ENCODE peak calls at places on chromosomes 7 and 10, in seven cellular contexts. One of them, this sample, is unnamed. For H3K4me1, the result is how much of the 10 kb centered on the place peaks cover.

GRCh38 chr10:79424221-79425073 is 21.0 kb downstream of the ZCCHC24 start:
- DNase-seq in vagina: no peak
- DNase-seq in stomach: peak
- DNase-seq in CD8-positive, alpha-beta memory T cell: no peak
- DNase-seq in GM23248: peak
- DNase-seq in Karpas-422: no peak
- DNase-seq in adrenal gland: no peak
- DNase-seq in this sample: no peak

GRCh38 chr10:18071591-18071990 is 68.6 kb upstream of the CACNB2 start:
- DNase-seq in CD8-positive, alpha-beta memory T cell: no peak
- DNase-seq in Karpas-422: no peak
- DNase-seq in GM23248: no peak
- DNase-seq in stomach: no peak
- DNase-seq in adrenal gland: no peak
- DNase-seq in vagina: no peak
- DNase-seq in this sample: no peak

GRCh38 chr7:6385909-6386560 is 61.7 kb downstream of the DAGLB start:
- DNase-seq in vagina: no peak
- DNase-seq in adrenal gland: no peak
- DNase-seq in Karpas-422: no peak
- DNase-seq in GM23248: no peak
- DNase-seq in CD8-positive, alpha-beta memory T cell: no peak
- DNase-seq in stomach: no peak
- DNase-seq in this sample: peak

GRCh38 chr10:104735036-104735435 is 93.9 kb downstream of the SORCS3 start:
- DNase-seq in stomach: no peak
- DNase-seq in adrenal gland: no peak
- DNase-seq in CD8-positive, alpha-beta memory T cell: no peak
- DNase-seq in vagina: no peak
- DNase-seq in Karpas-422: no peak
- DNase-seq in GM23248: no peak
- DNase-seq in this sample: no peak

GRCh38 chr7:152120776-152121175 is 95.3 kb downstream of the GALNT11 start:
- DNase-seq in stomach: no peak
- DNase-seq in CD8-positive, alpha-beta memory T cell: no peak
- DNase-seq in adrenal gland: no peak
- DNase-seq in vagina: no peak
- DNase-seq in Karpas-422: no peak
- DNase-seq in GM23248: no peak
- DNase-seq in this sample: no peak

GRCh38 chr7:48048113-48048512 is 12.8 kb downstream of the C7orf57 start:
- DNase-seq in CD8-positive, alpha-beta memory T cell: no peak
- DNase-seq in stomach: no peak
- DNase-seq in GM23248: no peak
- DNase-seq in vagina: no peak
- DNase-seq in adrenal gland: no peak
- DNase-seq in Karpas-422: no peak
- DNase-seq in this sample: no peak

GRCh38 chr10:5159126-5159525 is 25.8 kb downstream of the AKR1C8 start:
- DNase-seq in CD8-positive, alpha-beta memory T cell: no peak
- DNase-seq in vagina: no peak
- DNase-seq in Karpas-422: no peak
- DNase-seq in adrenal gland: no peak
- DNase-seq in stomach: no peak
- DNase-seq in GM23248: no peak
- DNase-seq in this sample: no peak

GRCh38 chr7:135169141-135169935 is 1.2 kb downstream of the CYREN start:
- DNase-seq in Karpas-422: peak
- DNase-seq in GM23248: peak
- DNase-seq in adrenal gland: no peak
- DNase-seq in CD8-positive, alpha-beta memory T cell: peak
- DNase-seq in vagina: no peak
- DNase-seq in stomach: no peak
- DNase-seq in this sample: peak

DNA sequence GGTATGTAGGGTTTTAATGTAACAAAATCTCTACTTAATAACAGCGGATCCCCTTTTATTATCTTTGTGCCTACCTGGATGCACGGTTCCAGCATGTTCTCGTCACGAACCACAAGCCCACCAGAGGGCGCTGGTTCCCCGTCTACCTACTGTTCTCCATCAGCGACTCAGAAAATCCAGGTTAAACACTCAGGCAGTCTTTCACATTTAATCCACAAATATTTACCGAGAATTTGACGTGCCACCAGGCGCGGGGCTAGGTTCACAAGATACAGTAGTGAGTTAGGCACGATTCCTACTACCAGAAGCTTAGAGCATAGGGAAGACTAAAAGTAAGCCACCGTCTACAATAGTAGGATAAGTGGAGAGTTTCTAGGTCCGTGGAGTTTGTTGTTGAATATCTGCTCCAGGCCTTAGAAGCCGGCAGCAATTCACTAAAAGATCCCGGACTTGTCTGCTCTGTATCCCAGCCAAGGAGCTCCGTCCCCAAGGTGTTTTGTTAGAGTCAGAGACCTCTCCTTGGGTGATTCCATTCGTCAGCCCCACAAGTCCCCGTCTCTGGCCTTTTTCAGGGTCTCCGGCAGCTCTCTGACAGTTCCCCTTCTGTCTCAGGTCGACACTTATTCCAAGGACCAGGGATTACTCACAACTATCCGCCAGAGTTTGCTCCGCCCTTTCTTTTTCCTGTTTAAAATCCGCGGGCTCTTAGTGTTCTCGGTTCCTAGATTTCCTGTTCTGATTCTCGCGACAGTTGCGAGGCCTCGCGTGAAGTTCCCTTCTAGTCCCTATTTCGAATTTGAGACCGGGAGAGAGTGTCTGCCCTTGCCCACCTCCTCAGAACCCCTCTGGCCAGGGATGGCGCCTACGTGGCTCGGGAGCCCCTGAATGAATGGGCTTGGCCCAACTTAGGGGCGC is 1.5 kb upstream of the KAZALD1 start:
- DNase-seq in adrenal gland: peak
- DNase-seq in Karpas-422: peak
- DNase-seq in GM23248: peak
- DNase-seq in CD8-positive, alpha-beta memory T cell: peak
- DNase-seq in stomach: peak
- DNase-seq in vagina: no peak
- DNase-seq in this sample: peak
- H3K4me1 ChIP-seq in adrenal gland: under half
- H3K4me1 ChIP-seq in Karpas-422: half or more
- H3K4me1 ChIP-seq in GM23248: under half
- H3K4me1 ChIP-seq in CD8-positive, alpha-beta memory T cell: under half
- H3K4me1 ChIP-seq in stomach: half or more
- H3K4me1 ChIP-seq in vagina: under half
- H3K4me1 ChIP-seq in this sample: under half

GRCh38 chr7:50393076-50393475 is 57.1 kb downstream of the FIGNL1 start:
- DNase-seq in Karpas-422: no peak
- DNase-seq in adrenal gland: no peak
- DNase-seq in vagina: no peak
- DNase-seq in CD8-positive, alpha-beta memory T cell: no peak
- DNase-seq in GM23248: no peak
- DNase-seq in stomach: no peak
- DNase-seq in this sample: no peak

GRCh38 chr7:50394315-50394714 is 55.8 kb downstream of the FIGNL1 start:
- DNase-seq in vagina: no peak
- DNase-seq in Karpas-422: no peak
- DNase-seq in CD8-positive, alpha-beta memory T cell: no peak
- DNase-seq in stomach: no peak
- DNase-seq in GM23248: no peak
- DNase-seq in adrenal gland: no peak
- DNase-seq in this sample: no peak

GRCh38 chr7:50389961-50390360 is 60.2 kb downstream of the FIGNL1 start:
- DNase-seq in vagina: no peak
- DNase-seq in Karpas-422: no peak
- DNase-seq in CD8-positive, alpha-beta memory T cell: no peak
- DNase-seq in GM23248: no peak
- DNase-seq in stomach: no peak
- DNase-seq in adrenal gland: no peak
- DNase-seq in this sample: no peak

GRCh38 chr7:50393547-50394252 is 56.5 kb downstream of the FIGNL1 start:
- DNase-seq in CD8-positive, alpha-beta memory T cell: peak
- DNase-seq in GM23248: no peak
- DNase-seq in Karpas-422: no peak
- DNase-seq in vagina: no peak
- DNase-seq in adrenal gland: no peak
- DNase-seq in stomach: no peak
- DNase-seq in this sample: no peak

DNA sequence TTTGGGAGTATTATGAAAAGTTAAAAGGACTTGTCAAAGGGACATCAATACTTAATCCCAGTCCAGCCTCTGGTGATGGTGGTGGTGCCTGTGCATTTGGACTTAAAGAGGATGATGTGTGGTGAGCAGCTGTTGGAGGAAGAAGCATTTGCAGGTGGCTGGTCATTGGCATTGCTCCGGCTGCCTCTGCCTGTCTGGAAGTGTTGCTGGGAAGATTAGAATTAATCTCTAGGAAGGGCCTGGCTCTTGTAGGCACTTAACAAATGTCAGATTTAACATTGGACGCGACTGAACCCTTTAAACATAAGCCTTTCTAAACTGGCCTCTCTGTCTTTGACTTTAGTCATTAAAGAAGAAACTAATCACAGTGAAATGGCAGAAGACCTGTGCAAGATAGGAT is 58.8 kb downstream of the FIGNL1 start:
- DNase-seq in GM23248: no peak
- DNase-seq in vagina: no peak
- DNase-seq in adrenal gland: no peak
- DNase-seq in Karpas-422: no peak
- DNase-seq in CD8-positive, alpha-beta memory T cell: no peak
- DNase-seq in stomach: no peak
- DNase-seq in this sample: no peak
- H3K4me1 ChIP-seq in GM23248: under half
- H3K4me1 ChIP-seq in vagina: under half
- H3K4me1 ChIP-seq in adrenal gland: under half
- H3K4me1 ChIP-seq in Karpas-422: under half
- H3K4me1 ChIP-seq in CD8-positive, alpha-beta memory T cell: half or more
- H3K4me1 ChIP-seq in stomach: under half
- H3K4me1 ChIP-seq in this sample: under half

DNA sequence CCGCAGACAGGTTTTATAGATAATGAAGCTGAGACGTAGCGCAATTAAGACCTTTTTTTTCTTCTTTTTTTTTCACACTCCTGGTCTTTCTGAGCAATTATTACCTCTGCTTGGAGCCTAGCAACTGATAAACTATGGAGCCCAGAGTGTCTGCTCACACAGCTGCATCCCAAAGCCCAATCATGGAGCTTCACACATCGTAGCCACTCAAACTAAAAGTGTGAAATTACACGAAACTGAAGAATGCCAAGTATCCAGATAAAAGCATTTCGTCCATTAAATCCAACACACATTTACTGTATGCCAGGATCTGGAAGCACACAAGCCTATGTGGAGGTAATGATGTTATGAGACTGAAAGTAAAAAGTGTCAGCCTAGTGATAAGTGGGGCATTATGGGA is 97.6 kb downstream of the NRP1 start:
- DNase-seq in Karpas-422: no peak
- DNase-seq in CD8-positive, alpha-beta memory T cell: no peak
- DNase-seq in adrenal gland: no peak
- DNase-seq in stomach: no peak
- DNase-seq in GM23248: no peak
- DNase-seq in vagina: no peak
- DNase-seq in this sample: no peak
- H3K4me1 ChIP-seq in Karpas-422: under half
- H3K4me1 ChIP-seq in CD8-positive, alpha-beta memory T cell: under half
- H3K4me1 ChIP-seq in adrenal gland: under half
- H3K4me1 ChIP-seq in stomach: under half
- H3K4me1 ChIP-seq in GM23248: half or more
- H3K4me1 ChIP-seq in vagina: under half
- H3K4me1 ChIP-seq in this sample: under half

GRCh38 chr7:77542895-77543294 is 5.8 kb downstream of the PTPN12 start:
- DNase-seq in vagina: no peak
- DNase-seq in CD8-positive, alpha-beta memory T cell: no peak
- DNase-seq in GM23248: no peak
- DNase-seq in Karpas-422: no peak
- DNase-seq in adrenal gland: no peak
- DNase-seq in stomach: no peak
- DNase-seq in this sample: no peak
- H3K4me1 ChIP-seq in vagina: half or more
- H3K4me1 ChIP-seq in CD8-positive, alpha-beta memory T cell: under half
- H3K4me1 ChIP-seq in GM23248: under half
- H3K4me1 ChIP-seq in Karpas-422: under half
- H3K4me1 ChIP-seq in adrenal gland: half or more
- H3K4me1 ChIP-seq in stomach: half or more
- H3K4me1 ChIP-seq in this sample: under half

GRCh38 chr10:35399414-35400009 is 63.2 kb downstream of the CCNY start:
- DNase-seq in adrenal gland: no peak
- DNase-seq in vagina: no peak
- DNase-seq in CD8-positive, alpha-beta memory T cell: no peak
- DNase-seq in GM23248: no peak
- DNase-seq in stomach: no peak
- DNase-seq in Karpas-422: no peak
- DNase-seq in this sample: no peak
- H3K4me1 ChIP-seq in adrenal gland: under half
- H3K4me1 ChIP-seq in vagina: half or more
- H3K4me1 ChIP-seq in CD8-positive, alpha-beta memory T cell: under half
- H3K4me1 ChIP-seq in GM23248: under half
- H3K4me1 ChIP-seq in stomach: half or more
- H3K4me1 ChIP-seq in Karpas-422: under half
- H3K4me1 ChIP-seq in this sample: under half

GRCh38 chr7:92766461-92767003 is 69.8 kb downstream of the CDK6 start:
- DNase-seq in stomach: no peak
- DNase-seq in Karpas-422: no peak
- DNase-seq in vagina: no peak
- DNase-seq in GM23248: peak
- DNase-seq in CD8-positive, alpha-beta memory T cell: no peak
- DNase-seq in adrenal gland: no peak
- DNase-seq in this sample: peak
- H3K4me1 ChIP-seq in stomach: under half
- H3K4me1 ChIP-seq in Karpas-422: under half
- H3K4me1 ChIP-seq in vagina: under half
- H3K4me1 ChIP-seq in GM23248: half or more
- H3K4me1 ChIP-seq in CD8-positive, alpha-beta memory T cell: under half
- H3K4me1 ChIP-seq in adrenal gland: under half
- H3K4me1 ChIP-seq in this sample: under half

DNA sequence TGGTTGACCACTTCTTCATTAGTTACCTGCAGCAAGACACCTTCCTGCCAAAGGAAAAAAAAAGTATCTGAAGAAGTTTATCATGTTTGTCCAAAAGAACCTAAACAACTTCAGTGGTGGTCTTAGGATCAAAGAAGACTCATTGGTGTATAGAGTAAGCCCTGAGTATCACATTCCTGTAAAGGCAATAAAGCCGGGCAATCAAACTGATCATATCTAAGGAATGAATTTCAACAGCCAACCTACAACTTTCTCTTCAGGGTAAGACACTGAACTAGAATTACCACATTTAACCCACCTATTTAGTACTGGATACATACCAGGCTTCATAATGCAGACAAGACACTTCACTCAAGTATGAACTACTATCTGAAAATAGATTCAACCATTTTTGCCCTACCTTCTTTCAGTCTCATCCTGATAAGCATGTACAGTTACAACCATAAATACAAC is 10.1 kb downstream of the HNRNPA2B1 start:
- DNase-seq in CD8-positive, alpha-beta memory T cell: no peak
- DNase-seq in vagina: no peak
- DNase-seq in stomach: no peak
- DNase-seq in Karpas-422: peak
- DNase-seq in GM23248: no peak
- DNase-seq in adrenal gland: no peak
- DNase-seq in this sample: no peak
- H3K4me1 ChIP-seq in CD8-positive, alpha-beta memory T cell: half or more
- H3K4me1 ChIP-seq in vagina: under half
- H3K4me1 ChIP-seq in stomach: half or more
- H3K4me1 ChIP-seq in Karpas-422: under half
- H3K4me1 ChIP-seq in GM23248: under half
- H3K4me1 ChIP-seq in adrenal gland: half or more
- H3K4me1 ChIP-seq in this sample: under half

This sample was measured in mesenchymal stem cell.